ENCODE peak calls at places on chromosomes 5 and 9, in four cellular contexts. R is GM12891, N is transverse colon, A is right lobe of liver. W is an unnamed sample.

GRCh38 chr9:134457321-134457923 is 131.2 kb downstream of the RXRA start:
- DNase-seq in A (no peak), N (no peak), R (no peak), W (no peak)

GRCh38 chr9:101388507-101388993 is 3.7 kb upstream of the BAAT start:
- DNase-seq in R (no peak), A (no peak), N (no peak), W (no peak)

GRCh38 chr9:89844535-89844934 is 239.7 kb downstream of the GADD45G start:
- DNase-seq in R (no peak), A (peak), N (no peak), W (no peak)

GRCh38 chr9:36862206-36863145 is 171.6 kb downstream of the PAX5 start:
- DNase-seq in R (no peak), A (no peak), N (peak), W (no peak)

GRCh38 chr5:41465493-41466171 is 44.8 kb downstream of the PLCXD3 start:
- DNase-seq in A (no peak), R (no peak), N (no peak), W (no peak)

GRCh38 chr5:57845025-57845424 is 362.4 kb upstream of the ACTBL2 start:
- DNase-seq in R (no peak), A (no peak), N (no peak), W (no peak)

GRCh38 chr9:137083418-137084004 is 3.3 kb upstream of the MAN1B1 start:
- DNase-seq in A (no peak), R (no peak), N (peak), W (no peak)

GRCh38 chr5:102762095-102762534 is 7.0 kb downstream of the PAM start:
- DNase-seq in A (no peak), N (no peak), R (no peak), W (no peak)

GRCh38 chr5:37836173-37837100 is 3.4 kb downstream of the GDNF start:
- DNase-seq in R (peak), N (no peak), A (no peak), W (peak)

GRCh38 chr9:91407580-91408275 is 15.9 kb downstream of the NFIL3 start:
- DNase-seq in N (no peak), R (no peak), A (no peak), W (no peak)

GRCh38 chr5:135965504-135965903 is 10.7 kb upstream of the LECT2 start:
- DNase-seq in N (no peak), R (no peak), A (no peak), W (no peak)

GRCh38 chr5:138105709-138106108 is 21.9 kb downstream of the WNT8A start:
- DNase-seq in A (no peak), R (no peak), N (no peak), W (no peak)

GRCh38 chr5:78574731-78575161 is 73.8 kb downstream of the LHFPL2 start:
- DNase-seq in A (no peak), N (no peak), R (no peak), W (no peak)

GRCh38 chr9:87786876-87787275 is 61.0 kb downstream of the CTSL start:
- DNase-seq in N (no peak), A (no peak), R (no peak), W (no peak)

GRCh38 chr9:137618105-137619067 is at the start of gene EHMT1:
- DNase-seq in N (peak), A (peak), R (peak), W (peak)

GRCh38 chr9:33737811-33738606 is 57.4 kb upstream of the PRSS3 start:
- DNase-seq in R (no peak), N (peak), A (peak), W (no peak)

GRCh38 chr9:132977626-132978450 is 656 bp upstream of the GFI1B start:
- DNase-seq in A (peak), R (peak), N (peak), W (peak)

GRCh38 chr5:171931163-171931562 is 75.3 kb downstream of the FBXW11 start:
- DNase-seq in A (no peak), R (no peak), N (no peak), W (no peak)

GRCh38 chr5:149210968-149211495 is 60.6 kb upstream of the AFAP1L1 start:
- DNase-seq in A (no peak), N (no peak), R (no peak), W (no peak)

GRCh38 chr9:89473762-89474469 is 24.0 kb downstream of the SEMA4D start:
- DNase-seq in A (no peak), R (no peak), N (no peak), W (no peak)

GRCh38 chr5:115977988-115978387 is 15.7 kb downstream of the LVRN start:
- DNase-seq in R (no peak), N (no peak), A (no peak), W (no peak)

GRCh38 chr5:78574157-78574673 is 74.4 kb downstream of the LHFPL2 start:
- DNase-seq in A (peak), R (no peak), N (peak), W (peak)

GRCh38 chr5:176735383-176736265 is 74.7 kb upstream of the UNC5A start:
- DNase-seq in A (peak), N (peak), R (no peak), W (no peak)

GRCh38 chr5:180343110-180343845 is 9.9 kb downstream of the GFPT2 start:
- DNase-seq in A (no peak), N (no peak), R (no peak), W (no peak)

GRCh38 chr5:548256-548655 is 24.0 kb upstream of the SLC9A3 start:
- DNase-seq in R (no peak), N (peak), A (no peak), W (no peak)

GRCh38 chr5:93226202-93226735 is 354.8 kb downstream of the NR2F1-AS1 start:
- DNase-seq in N (no peak), A (no peak), R (no peak), W (no peak)

GRCh38 chr9:114386886-114387677 is 700 bp downstream of the AKNA start:
- DNase-seq in N (peak), A (peak), R (no peak), W (no peak)

GRCh38 chr9:114383866-114384231 is 3.9 kb downstream of the AKNA start:
- DNase-seq in R (no peak), N (no peak), A (no peak), W (no peak)

GRCh38 chr9:114384836-114385411 is 2.9 kb downstream of the AKNA start:
- DNase-seq in R (no peak), A (no peak), N (no peak), W (no peak)

GRCh38 chr9:114386361-114386885 is 1.4 kb downstream of the AKNA start:
- DNase-seq in R (no peak), N (no peak), A (no peak), W (no peak)

GRCh38 chr9:114385412-114386181 is 2.2 kb downstream of the AKNA start:
- DNase-seq in R (no peak), N (peak), A (peak), W (no peak)
- TF ChIP-seq POLR2A in R (peak), N (peak), A (peak), W (peak)

GRCh38 chr5:10563940-10564837 is at the start of gene ANKRD33B:
- DNase-seq in R (peak), A (no peak), N (peak), W (peak)
- TF ChIP-seq POLR2A in R (peak), A (no peak), N (peak), W (peak)

GRCh38 chr9:15306757-15307522 is at the start of gene TTC39B:
- DNase-seq in N (peak), R (peak), A (peak), W (peak)
- TF ChIP-seq POLR2A in N (peak), R (no peak), A (peak), W (no peak)

GRCh38 chr5:81420039-81420667 is 26.2 kb upstream of the ACOT12 start:
- DNase-seq in R (no peak), A (no peak), N (no peak), W (no peak)
- TF ChIP-seq POLR2A in R (no peak), A (no peak), N (no peak), W (no peak)

GRCh38 chr9:78235771-78236510 is at the start of gene CEP78:
- DNase-seq in R (peak), N (peak), A (peak), W (peak)
- TF ChIP-seq POLR2A in R (peak), N (peak), A (peak), W (peak)

GRCh38 chr9:97271292-97271691 is 36.2 kb upstream of the CCDC180 start:
- DNase-seq in A (no peak), R (no peak), N (no peak), W (no peak)
- TF ChIP-seq POLR2A in A (no peak), R (no peak), N (no peak), W (no peak)

DNA sequence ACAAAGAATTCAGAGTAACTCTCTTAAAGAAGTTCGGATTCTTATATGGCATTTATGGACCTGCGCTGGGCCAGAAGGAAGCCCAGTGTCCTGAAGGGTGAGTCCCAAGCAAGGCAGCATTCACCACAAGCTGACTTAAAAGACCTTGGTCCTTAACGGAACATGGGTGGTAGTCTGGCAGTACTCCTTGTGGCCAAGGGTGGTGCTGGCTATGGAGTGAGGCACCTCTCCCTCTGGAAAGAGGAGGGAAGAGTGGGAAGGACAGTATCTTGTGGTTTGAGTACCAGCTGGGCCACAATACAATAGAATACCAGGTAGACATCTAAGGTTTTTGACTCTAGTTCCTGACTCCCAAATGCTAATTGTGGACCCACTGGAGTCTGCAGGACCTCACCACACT is 425.7 kb upstream of the CYLC2 start:
- DNase-seq in N (no peak), A (no peak), R (no peak), W (no peak)
- TF ChIP-seq POLR2A in N (no peak), A (no peak), R (no peak), W (no peak)

DNA sequence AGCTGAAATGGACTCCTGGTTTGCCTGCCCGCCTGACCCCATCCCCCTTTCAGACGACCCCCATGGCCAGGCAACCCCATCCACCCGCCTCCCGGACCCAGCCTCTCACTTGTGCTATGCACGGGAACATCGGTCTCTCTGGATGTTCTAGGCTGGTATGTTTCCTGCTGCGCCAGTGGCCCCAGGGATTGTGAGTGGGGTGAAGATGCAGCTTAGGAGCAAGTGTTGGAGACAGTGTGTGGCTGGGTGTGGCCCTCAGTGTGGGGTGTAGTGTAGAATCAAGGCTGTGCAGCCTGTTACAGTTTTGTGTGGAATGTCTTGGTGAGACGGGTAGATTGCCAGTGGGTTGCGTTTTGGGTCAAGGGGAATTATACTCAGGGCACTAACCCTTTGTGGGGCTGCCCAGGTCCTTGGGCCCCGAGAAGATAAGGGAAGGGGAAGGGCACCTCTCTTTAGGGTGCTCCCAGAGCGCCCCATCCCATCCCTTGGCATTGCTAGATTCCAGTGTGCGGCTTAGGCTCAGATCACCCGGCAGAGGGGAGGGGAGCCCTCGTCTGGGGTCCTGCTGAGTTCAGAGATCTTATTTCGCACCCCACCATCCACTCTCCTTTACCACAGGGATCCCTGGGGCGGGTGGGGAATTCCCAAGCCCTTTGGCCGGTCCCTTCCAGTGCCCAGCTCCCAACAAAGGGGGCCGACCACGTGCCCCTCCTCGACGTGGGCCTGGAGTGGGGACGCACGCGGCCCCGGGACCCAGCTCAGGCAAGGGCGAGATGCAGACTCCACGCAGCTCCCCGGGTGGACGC is 4.6 kb downstream of the IER5L start:
- DNase-seq in A (no peak), R (no peak), N (no peak), W (no peak)
- TF ChIP-seq POLR2A in A (no peak), R (no peak), N (no peak), W (no peak)

GRCh38 chr5:22896155-22896554 is 43.0 kb upstream of the CDH12 start:
- DNase-seq in N (no peak), R (no peak), A (no peak), W (no peak)

GRCh38 chr5:22901885-22902284 is 48.7 kb upstream of the CDH12 start:
- DNase-seq in N (no peak), A (no peak), R (no peak), W (no peak)

GRCh38 chr5:22900801-22901310 is 47.7 kb upstream of the CDH12 start:
- DNase-seq in A (no peak), N (no peak), R (no peak), W (no peak)

DNA sequence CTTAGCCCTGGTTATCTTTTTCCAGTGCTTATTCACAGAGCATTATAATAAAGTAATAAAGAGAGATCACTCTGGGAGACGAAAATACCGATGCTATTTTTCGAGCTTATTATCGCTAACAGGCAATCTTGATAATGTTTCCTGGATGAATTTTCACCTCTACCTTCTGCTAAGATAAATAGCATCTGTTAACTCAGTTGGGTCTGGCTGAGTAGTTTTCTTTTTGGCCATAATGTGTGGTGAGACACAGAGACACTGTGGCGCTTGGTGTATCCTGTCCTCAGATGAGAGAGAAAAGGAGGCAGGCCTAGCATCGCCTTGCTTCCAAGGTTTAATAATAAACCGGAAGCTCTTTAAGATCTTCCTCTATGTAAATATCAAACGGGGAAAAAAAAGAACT is 46.2 kb upstream of the CDH12 start:
- DNase-seq in A (no peak), N (no peak), R (no peak), W (no peak)
- TF ChIP-seq POLR2A in A (no peak), N (no peak), R (no peak), W (no peak)

GRCh38 chr5:144170276-144171024 is at the start of the genes KCTD16 and YIPF5:
- DNase-seq in R (peak), N (peak), A (peak), W (peak)
- TF ChIP-seq POLR2A in R (peak), N (peak), A (peak), W (peak)

W was measured in GM12892.